ENCODE peak calls at places on chromosomes 12 and 14, in nine cellular contexts. X is ovary; G is activated naive CD4-positive, alpha-beta T cell; A is iris pigment epithelial cell; R is stimulated activated naive CD4-positive, alpha-beta T cell; S is endothelial cell; B is upper lobe of right lung; E is GM03348; J is fibroblast of mammary gland. P is an unnamed sample.

GRCh38 chr12:110670161-110670701 is 18.7 kb downstream of the HVCN1 start:
- DNase-seq in X (no peak), G (no peak), A (no peak), R (no peak), S (no peak), B (no peak), E (no peak), J (no peak), P (no peak)

GRCh38 chr12:120940799-120941198 is 36.6 kb upstream of the SPPL3 start:
- DNase-seq in X (no peak), G (no peak), A (peak; percentile 16), R (no peak), S (no peak), B (no peak), E (no peak), J (peak; percentile 31), P (no peak)

GRCh38 chr12:28057856-28058615 is 85.5 kb upstream of the PTHLH start:
- DNase-seq in X (no peak), G (no peak), A (no peak), R (no peak), S (no peak), B (no peak), E (no peak), J (no peak), P (no peak)

GRCh38 chr12:100706029-100706428 is 88.5 kb upstream of the ANO4 start:
- DNase-seq in X (no peak), G (no peak), A (peak; percentile 81), R (no peak), S (no peak), B (no peak), E (peak; percentile 18), J (peak; percentile 90), P (no peak)

GRCh38 chr12:4412462-4412861 is 33.0 kb upstream of the FGF23 start:
- DNase-seq in X (no peak), G (no peak), A (no peak), R (no peak), S (no peak), B (no peak), E (no peak), J (peak; percentile 10), P (no peak)

GRCh38 chr14:25833341-25834121 is 764.3 kb downstream of the NOVA1 start:
- DNase-seq in X (no peak), G (no peak), A (peak; percentile 57), R (no peak), S (peak; percentile 62), B (no peak), E (no peak), J (peak; percentile 65), P (no peak)

GRCh38 chr12:70267550-70267949 is 24.3 kb downstream of the CNOT2 start:
- DNase-seq in X (no peak), G (no peak), A (peak; percentile 70), R (no peak), S (no peak), B (no peak), E (no peak), J (peak; percentile 66), P (no peak)

GRCh38 chr12:108305520-108305919 is 33.6 kb downstream of the CMKLR1 start:
- DNase-seq in X (peak; percentile 47), G (no peak), A (peak; percentile 71), R (no peak), S (peak; percentile 13), B (peak; percentile 86), E (peak; percentile 93), J (peak; percentile 93), P (no peak)

GRCh38 chr12:27652174-27652763 is 44.0 kb upstream of the REP15 start:
- DNase-seq in X (peak; percentile 55), G (no peak), A (peak; percentile 78), R (peak; percentile 38), S (peak; percentile 73), B (no peak), E (peak; percentile 82), J (peak; percentile 90), P (no peak)

GRCh38 chr14:93231129-93231979 is 24.3 kb downstream of the UBR7 start:
- DNase-seq in X (no peak), G (no peak), A (peak; percentile 57), R (no peak), S (no peak), B (peak; percentile 56), E (peak; percentile 78), J (peak; percentile 66), P (no peak)

GRCh38 chr14:74219806-74220205 is 19.4 kb upstream of the VSX2 start:
- DNase-seq in X (no peak), G (no peak), A (no peak), R (no peak), S (no peak), B (no peak), E (no peak), J (no peak), P (no peak)

GRCh38 chr14:64612021-64612380 is 62.2 kb downstream of the PPP1R36 start:
- DNase-seq in X (no peak), G (no peak), A (peak; percentile 39), R (no peak), S (no peak), B (no peak), E (peak; percentile 87), J (peak; percentile 56), P (no peak)

GRCh38 chr14:59464651-59465569 is at the start of gene GPR135:
- DNase-seq in X (peak; percentile 76), G (peak; percentile 20), A (peak; percentile 59), R (peak; percentile 71), S (peak; percentile 66), B (peak; percentile 83), E (peak; percentile 77), J (peak; percentile 32), P (no peak)

GRCh38 chr14:62934439-62934838 is 110.8 kb downstream of the KCNH5 start:
- DNase-seq in X (no peak), G (no peak), A (no peak), R (no peak), S (no peak), B (no peak), E (no peak), J (no peak), P (no peak)

GRCh38 chr12:12835378-12836145 is 22.4 kb downstream of the DDX47 start:
- DNase-seq in X (no peak), G (no peak), A (peak; percentile 80), R (no peak), S (no peak), B (no peak), E (peak; percentile 16), J (no peak), P (no peak)

GRCh38 chr12:106498056-106498455 is 84.7 kb upstream of the RFX4 start:
- DNase-seq in X (no peak), G (no peak), A (peak; percentile 65), R (no peak), S (peak; percentile 6), B (no peak), E (no peak), J (no peak), P (no peak)

GRCh38 chr14:96264850-96265249 is 8.8 kb downstream of the BDKRB1 start:
- DNase-seq in X (no peak), G (no peak), A (no peak), R (no peak), S (no peak), B (no peak), E (peak; percentile 54), J (peak; percentile 65), P (no peak)

GRCh38 chr14:102731101-102731870 is 46.0 kb upstream of the TRAF3 start:
- DNase-seq in X (no peak), G (no peak), A (no peak), R (no peak), S (no peak), B (peak; percentile 54), E (no peak), J (no peak), P (no peak)

GRCh38 chr12:31622038-31622437 is 31.1 kb upstream of the DENND5B start:
- DNase-seq in X (no peak), G (no peak), A (no peak), R (no peak), S (no peak), B (no peak), E (no peak), J (no peak), P (no peak)

GRCh38 chr12:105107497-105108371 is at the start of gene WASHC4:
- DNase-seq in X (peak; percentile 93), G (peak; percentile 86), A (peak; percentile 91), R (peak; percentile 88), S (peak; percentile 97), B (peak; percentile 98), E (peak; percentile 98), J (peak; percentile 83), P (peak; percentile 88)

GRCh38 chr14:61387076-61387475 is 65.7 kb downstream of the PRKCH start:
- DNase-seq in X (no peak), G (no peak), A (no peak), R (no peak), S (no peak), B (no peak), E (no peak), J (no peak), P (no peak)

GRCh38 chr14:89921896-89922548 is 32.5 kb downstream of the EFCAB11 start:
- DNase-seq in X (no peak), G (no peak), A (peak; percentile 96), R (no peak), S (no peak), B (no peak), E (peak; percentile 65), J (peak; percentile 80), P (no peak)

GRCh38 chr14:60488175-60488574 is 2.3 kb upstream of the C14orf39 start:
- DNase-seq in X (no peak), G (no peak), A (no peak), R (no peak), S (no peak), B (no peak), E (no peak), J (no peak), P (no peak)

GRCh38 chr12:102765736-102766135 is 151.3 kb downstream of the PAH start:
- DNase-seq in X (no peak), G (no peak), A (peak; percentile 25), R (no peak), S (no peak), B (no peak), E (no peak), J (no peak), P (no peak)

GRCh38 chr12:108517288-108518100 is 2.4 kb downstream of the FICD start:
- DNase-seq in X (no peak), G (no peak), A (no peak), R (no peak), S (no peak), B (no peak), E (no peak), J (no peak), P (no peak)

GRCh38 chr14:50000215-50001145 is 107.6 kb downstream of the ARF6 start:
- DNase-seq in X (peak; percentile 43), G (peak; percentile 45), A (peak; percentile 85), R (peak; percentile 62), S (no peak), B (peak; percentile 81), E (peak; percentile 85), J (peak; percentile 94), P (peak; percentile 65)

GRCh38 chr12:76236640-76237039 is 111.6 kb downstream of the BBS10 start:
- DNase-seq in X (no peak), G (no peak), A (peak; percentile 79), R (no peak), S (no peak), B (no peak), E (no peak), J (peak; percentile 47), P (no peak)

GRCh38 chr14:53306267-53306721 is 153.2 kb upstream of the DDHD1 start:
- DNase-seq in X (peak; percentile 84), G (no peak), A (peak; percentile 65), R (peak; percentile 21), S (peak; percentile 42), B (peak; percentile 65), E (peak; percentile 74), J (peak; percentile 67), P (peak; percentile 5)

GRCh38 chr14:100529561-100530031 is 57.6 kb downstream of the BEGAIN start:
- DNase-seq in X (no peak), G (no peak), A (no peak), R (no peak), S (no peak), B (peak; percentile 53), E (peak; percentile 1), J (no peak), P (no peak)

GRCh38 chr12:111462134-111462821 is 56.6 kb downstream of the SH2B3 start:
- DNase-seq in X (no peak), G (no peak), A (peak; percentile 75), R (no peak), S (no peak), B (no peak), E (peak; percentile 66), J (peak; percentile 77), P (no peak)

GRCh38 chr12:79673334-79673733 is 17.4 kb downstream of the PAWR start:
- DNase-seq in X (no peak), G (no peak), A (no peak), R (no peak), S (no peak), B (no peak), E (no peak), J (no peak), P (no peak)